ENCODE peak calls at places on chromosomes 16 and 17, in five cellular contexts. C, S, A, Z and V are unnamed samples.
A peak's percentile ranks its signal among the peaks of the same experiment; 100 is the strongest.

GRCh38 chr17:79573196-79573929 is 37.5 kb downstream of the RBFOX3 start:
- DNase-seq in Z (no peak), S (no peak), A (no peak), C (no peak), V (no peak)

GRCh38 chr17:51507444-51507843 is 247.1 kb downstream of the UTP18 start:
- DNase-seq in C (no peak), A (no peak), Z (no peak), S (no peak), V (no peak)

GRCh38 chr16:24635900-24636610 is 93.4 kb upstream of the TNRC6A start:
- DNase-seq in C (peak; percentile 71), S (peak; percentile 78), A (peak; percentile 84), Z (peak; percentile 76), V (no peak)

GRCh38 chr16:21186326-21186691 is 25.1 kb downstream of the ZP2 start:
- DNase-seq in A (no peak), S (no peak), Z (no peak), C (no peak), V (no peak)

GRCh38 chr17:42832213-42832933 is 824 bp upstream of the PSME3 start:
- DNase-seq in S (no peak), A (no peak), Z (no peak), C (no peak), V (no peak)

GRCh38 chr17:8005357-8005756 is 2.9 kb downstream of the GUCY2D start:
- DNase-seq in S (no peak), C (no peak), Z (no peak), A (no peak), V (no peak)

GRCh38 chr17:4104506-4104905 is 38.3 kb downstream of the ZZEF1 start:
- DNase-seq in A (no peak), C (no peak), S (no peak), Z (no peak), V (no peak)

GRCh38 chr16:59543641-59544040 is 809.5 kb upstream of the GOT2 start:
- DNase-seq in A (no peak), Z (no peak), S (no peak), C (no peak), V (no peak)

GRCh38 chr16:87778476-87778829 is 12.7 kb upstream of the KLHDC4 start:
- DNase-seq in S (no peak), A (no peak), Z (no peak), C (no peak), V (no peak)

GRCh38 chr16:88299751-88300462 is 82.9 kb upstream of the ZNF469 start:
- DNase-seq in S (no peak), Z (no peak), A (no peak), C (no peak), V (no peak)

GRCh38 chr17:8611135-8611534 is 19.4 kb downstream of the MYH10 start:
- DNase-seq in A (no peak), S (no peak), Z (no peak), C (no peak), V (no peak)

GRCh38 chr16:12501727-12502457 is 301.8 kb downstream of the CPPED1 start:
- DNase-seq in A (no peak), Z (no peak), C (no peak), S (no peak), V (no peak)

GRCh38 chr16:50368410-50369132 is at the start of gene BRD7:
- DNase-seq in A (peak; percentile 53), S (no peak), C (peak; percentile 67), Z (peak; percentile 32), V (no peak)

GRCh38 chr16:17723735-17724134 is 253.0 kb upstream of the XYLT1 start:
- DNase-seq in C (no peak), A (no peak), S (no peak), Z (no peak), V (no peak)

GRCh38 chr16:76669288-76669687 is 392.1 kb downstream of the CNTNAP4 start:
- DNase-seq in S (no peak), Z (no peak), C (no peak), A (no peak), V (no peak)

GRCh38 chr17:79930077-79930785 is 91.0 kb upstream of the CBX4 start:
- DNase-seq in C (no peak), S (no peak), A (no peak), Z (no peak), V (no peak)

GRCh38 chr16:30723725-30724355 is 24.4 kb upstream of the PHKG2 start:
- DNase-seq in C (no peak), A (no peak), S (no peak), Z (no peak), V (no peak)

GRCh38 chr16:30722916-30723315 is 23.9 kb downstream of the SRCAP start:
- DNase-seq in C (no peak), Z (no peak), S (no peak), A (no peak), V (no peak)

GRCh38 chr16:30721606-30722005 is 22.6 kb downstream of the SRCAP start:
- DNase-seq in S (no peak), C (no peak), A (no peak), Z (no peak), V (no peak)

GRCh38 chr16:30721167-30721566 is 22.2 kb downstream of the SRCAP start:
- DNase-seq in S (no peak), Z (no peak), C (no peak), A (no peak), V (no peak)

GRCh38 chr16:30722443-30722842 is 23.5 kb downstream of the SRCAP start:
- DNase-seq in C (no peak), A (no peak), Z (no peak), S (no peak), V (no peak)
- H3K4me3 ChIP-seq in C (no peak overlapping the region), A (no peak overlapping the region), Z (no peak overlapping the region), S (no peak overlapping the region), V (no peak overlapping the region)

GRCh38 chr17:5283531-5284315 is 1.6 kb downstream of the RABEP1 start:
- DNase-seq in C (no peak), S (no peak), A (no peak), Z (no peak), V (no peak)

GRCh38 chr17:5286846-5287245 is 4.8 kb downstream of the RABEP1 start:
- DNase-seq in S (no peak), Z (no peak), C (no peak), A (no peak), V (no peak)

GRCh38 chr17:5282639-5283217 is 644 bp downstream of the RABEP1 start:
- DNase-seq in A (no peak), Z (no peak), S (no peak), C (peak; percentile 31), V (no peak)

DNA sequence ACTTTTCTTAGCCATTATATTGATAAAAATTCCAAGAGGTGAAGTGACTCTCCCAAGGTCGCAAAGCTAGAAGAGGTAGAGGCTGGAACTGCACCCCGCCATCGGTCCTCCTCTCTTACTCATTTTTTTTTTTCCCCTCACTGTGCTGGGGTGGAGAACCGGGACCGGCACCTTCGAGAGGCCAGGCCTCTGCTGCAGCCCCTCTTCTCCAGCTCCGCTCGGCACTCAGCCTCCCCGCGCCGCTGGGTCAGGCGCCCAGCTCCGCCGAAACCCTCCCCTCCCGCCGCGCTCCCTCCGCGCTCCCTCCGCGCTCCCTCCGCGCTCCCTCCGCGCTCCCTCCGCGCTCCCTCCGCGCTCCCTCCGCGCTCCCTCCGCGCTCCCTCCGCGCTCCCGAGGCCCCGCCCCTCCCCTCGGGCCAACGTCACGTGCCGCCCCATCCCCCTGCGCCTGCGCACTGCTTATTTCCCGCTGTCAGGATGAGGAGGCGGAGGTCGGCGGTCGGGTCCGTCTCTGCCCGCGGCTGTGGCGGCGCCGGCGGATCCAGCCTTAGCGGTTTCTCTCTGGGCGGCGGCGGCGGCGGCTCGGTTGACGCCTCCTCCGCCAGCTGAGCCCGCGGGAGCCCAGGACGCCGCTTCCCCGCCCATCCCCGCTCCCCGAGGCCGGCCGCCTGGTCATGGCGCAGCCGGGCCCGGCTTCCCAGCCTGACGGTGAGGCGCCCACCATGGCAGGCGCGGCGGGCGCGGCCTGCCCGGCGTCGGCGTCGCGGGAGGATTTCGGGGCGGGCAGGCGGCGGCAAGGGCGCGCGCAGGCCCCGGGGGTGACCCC is at the start of gene RABEP1:
- DNase-seq in C (peak; percentile 94), Z (peak; percentile 82), S (peak; percentile 94), A (peak; percentile 69), V (peak; percentile 52)
- TF ChIP-seq POLR2A in C (peak; percentile 78), Z (peak; percentile 88), S (no peak), A (peak; percentile 77), V (no peak)

GRCh38 chr17:40678902-40679522 is 14.0 kb upstream of the KRT222 start:
- DNase-seq in S (no peak), Z (no peak), A (no peak), C (no peak), V (no peak)

GRCh38 chr17:40680998-40681397 is 16.0 kb upstream of the KRT222 start:
- DNase-seq in Z (no peak), A (no peak), C (no peak), S (no peak), V (no peak)

GRCh38 chr17:40675905-40676304 is 10.9 kb upstream of the KRT222 start:
- DNase-seq in C (no peak), A (no peak), S (no peak), Z (no peak), V (no peak)

DNA sequence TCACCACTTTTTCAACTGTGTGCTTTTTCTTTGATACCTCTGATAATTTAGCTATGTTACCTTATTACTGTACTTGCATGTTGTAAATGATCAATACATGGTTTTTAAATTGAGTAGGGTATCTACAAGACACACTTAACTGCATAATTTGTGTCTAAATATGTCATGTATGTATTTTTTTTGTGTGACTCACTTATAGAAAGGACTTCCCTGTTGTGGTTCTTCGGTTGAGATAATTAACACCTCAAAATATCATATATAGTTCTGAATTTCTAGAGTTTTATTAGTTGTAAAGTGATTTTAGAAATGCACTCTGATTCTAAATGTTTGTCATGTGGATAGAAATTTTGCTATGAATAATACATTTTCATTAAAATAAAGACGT is 14.5 kb upstream of the KRT222 start:
- DNase-seq in Z (no peak), C (no peak), A (no peak), S (no peak), V (no peak)
- H3K4me3 ChIP-seq in Z (no peak overlapping the region), C (no peak overlapping the region), A (no peak overlapping the region), S (no peak overlapping the region), V (no peak overlapping the region)

GRCh38 chr17:38466346-38467315 is 38.4 kb downstream of the ARHGAP23 start:
- DNase-seq in Z (no peak), S (no peak), C (no peak), A (no peak), V (no peak)

GRCh38 chr17:38464251-38464722 is 36.0 kb downstream of the ARHGAP23 start:
- DNase-seq in C (no peak), A (no peak), S (no peak), Z (peak; percentile 47), V (no peak)

GRCh38 chr17:38465420-38466345 is 37.4 kb downstream of the ARHGAP23 start:
- DNase-seq in A (no peak), C (no peak), S (no peak), Z (peak; percentile 50), V (no peak)

GRCh38 chr17:38463451-38463858 is 35.2 kb downstream of the ARHGAP23 start:
- DNase-seq in Z (peak; percentile 31), A (no peak), C (no peak), S (no peak), V (no peak)

DNA sequence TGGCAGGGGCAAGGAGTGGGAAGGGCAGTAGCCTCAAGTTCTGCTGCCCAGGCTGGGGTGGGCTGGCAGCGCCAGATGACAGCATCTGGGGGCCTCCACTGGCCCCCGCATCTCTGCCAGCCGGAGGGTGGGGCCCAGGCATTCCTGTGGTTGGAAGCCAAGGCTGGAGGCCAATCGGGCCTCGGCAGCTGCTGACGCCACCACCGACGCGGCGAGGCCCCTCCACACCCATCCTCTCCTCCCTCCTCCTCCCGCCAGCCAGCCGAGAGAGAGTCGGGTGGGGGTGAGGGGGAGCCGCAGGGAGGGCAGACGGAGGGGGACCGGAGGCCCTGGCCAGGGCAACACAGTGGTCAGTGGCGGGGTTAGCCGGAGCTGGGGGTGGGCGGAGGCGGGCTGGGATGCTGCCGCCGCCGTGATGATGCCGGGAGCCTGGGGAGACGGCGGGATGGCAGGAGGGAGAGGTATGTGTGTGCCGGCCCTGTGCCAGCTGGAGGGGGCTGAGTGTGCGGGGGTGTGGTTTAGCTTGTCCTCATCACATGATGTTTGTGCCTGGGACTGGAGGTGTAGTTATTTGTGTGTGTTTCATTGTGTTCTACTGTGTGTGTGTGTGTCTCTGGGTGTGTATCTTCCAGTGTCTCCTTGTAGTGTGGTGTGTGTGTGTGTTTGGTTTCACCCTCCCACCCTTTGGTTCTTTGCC is 36.6 kb downstream of the ARHGAP23 start:
- DNase-seq in A (peak; percentile 81), S (peak; percentile 69), Z (peak; percentile 82), C (peak; percentile 36), V (no peak)
- TF ChIP-seq POLR2A in A (no peak), S (no peak), Z (peak; percentile 47), C (no peak), V (no peak)